ENCODE peak calls at places on chromosomes 6 and 20, in six cellular contexts. D is PC-9, A is fibroblast of pulmonary artery, V is AG10803, B is LNCaP clone FGC, X is DND-41. Y is an unnamed sample.
A peak's percentile ranks its signal among the peaks of the same experiment; 100 is the strongest.

GRCh38 chr6:68313911-68314310 is 321.2 kb upstream of the ADGRB3 start:
- DNase-seq in A (peak; percentile 67), V (no peak), X (no peak), B (no peak), D (no peak), Y (peak; percentile 17)

GRCh38 chr6:116461563-116462507 is 660 bp downstream of the CALHM6 start:
- DNase-seq in B (no peak), A (peak; percentile 58), X (peak; percentile 72), D (peak; percentile 31), V (peak; percentile 53), Y (no peak)

GRCh38 chr6:132780770-132781371 is 17.6 kb downstream of the SLC18B1 start:
- DNase-seq in V (peak; percentile 43), A (peak; percentile 62), D (no peak), B (no peak), X (no peak), Y (no peak)

GRCh38 chr6:124512431-124512830 is 449.8 kb upstream of the RNF217 start:
- DNase-seq in A (no peak), B (no peak), V (no peak), X (no peak), D (no peak), Y (no peak)

GRCh38 chr6:169520104-169520503 is 181.7 kb downstream of the WDR27 start:
- DNase-seq in V (peak; percentile 72), B (peak; percentile 6), A (peak; percentile 72), X (no peak), D (no peak), Y (peak; percentile 27)

GRCh38 chr6:143062551-143062950 is 1.9 kb downstream of the AIG1 start:
- DNase-seq in B (no peak), X (no peak), A (no peak), V (no peak), D (no peak), Y (no peak)

GRCh38 chr6:168923171-168923570 is 330.5 kb downstream of the THBS2 start:
- DNase-seq in X (no peak), B (no peak), V (no peak), A (no peak), D (no peak), Y (no peak)

GRCh38 chr20:3559637-3560036 is 88.8 kb downstream of the ATRN start:
- DNase-seq in V (no peak), D (no peak), X (no peak), B (no peak), A (no peak), Y (no peak)

GRCh38 chr6:23842760-23843159 is 283.3 kb upstream of the NRSN1 start:
- DNase-seq in A (no peak), B (no peak), X (no peak), D (no peak), V (no peak), Y (no peak)

GRCh38 chr6:137692806-137693205 is 174.3 kb upstream of the TNFAIP3 start:
- DNase-seq in B (no peak), D (no peak), A (peak; percentile 45), X (no peak), V (peak; percentile 40), Y (peak; percentile 25)

GRCh38 chr6:52233975-52234823 is 10.1 kb downstream of the IL17F start:
- DNase-seq in B (peak; percentile 35), D (peak; percentile 10), X (peak; percentile 57), V (peak; percentile 59), A (peak; percentile 48), Y (peak; percentile 69)
- H3K4me3 ChIP-seq in B (no peak overlapping the region), D (no peak overlapping the region), X (no peak overlapping the region), V (no peak overlapping the region), A (no peak overlapping the region), Y (no peak overlapping the region)

GRCh38 chr6:30570263-30570662 is 979 bp upstream of the ABCF1 start:
- DNase-seq in B (no peak), X (no peak), V (no peak), A (no peak), D (no peak), Y (no peak)
- H3K4me3 ChIP-seq in B (peak overlapping the region; percentile 84), X (no peak overlapping the region), V (peak overlapping the region; percentile 87), A (peak overlapping the region; percentile 96), D (peak overlapping the region; percentile 80), Y (peak overlapping the region; percentile 96)

GRCh38 chr6:106997392-106998257 is 23.1 kb upstream of the CD24 start:
- DNase-seq in A (peak; percentile 60), B (peak; percentile 18), D (peak; percentile 57), X (peak; percentile 61), V (peak; percentile 64), Y (peak; percentile 8)
- H3K4me3 ChIP-seq in A (no peak overlapping the region), B (no peak overlapping the region), D (no peak overlapping the region), X (no peak overlapping the region), V (no peak overlapping the region), Y (no peak overlapping the region)

DNA sequence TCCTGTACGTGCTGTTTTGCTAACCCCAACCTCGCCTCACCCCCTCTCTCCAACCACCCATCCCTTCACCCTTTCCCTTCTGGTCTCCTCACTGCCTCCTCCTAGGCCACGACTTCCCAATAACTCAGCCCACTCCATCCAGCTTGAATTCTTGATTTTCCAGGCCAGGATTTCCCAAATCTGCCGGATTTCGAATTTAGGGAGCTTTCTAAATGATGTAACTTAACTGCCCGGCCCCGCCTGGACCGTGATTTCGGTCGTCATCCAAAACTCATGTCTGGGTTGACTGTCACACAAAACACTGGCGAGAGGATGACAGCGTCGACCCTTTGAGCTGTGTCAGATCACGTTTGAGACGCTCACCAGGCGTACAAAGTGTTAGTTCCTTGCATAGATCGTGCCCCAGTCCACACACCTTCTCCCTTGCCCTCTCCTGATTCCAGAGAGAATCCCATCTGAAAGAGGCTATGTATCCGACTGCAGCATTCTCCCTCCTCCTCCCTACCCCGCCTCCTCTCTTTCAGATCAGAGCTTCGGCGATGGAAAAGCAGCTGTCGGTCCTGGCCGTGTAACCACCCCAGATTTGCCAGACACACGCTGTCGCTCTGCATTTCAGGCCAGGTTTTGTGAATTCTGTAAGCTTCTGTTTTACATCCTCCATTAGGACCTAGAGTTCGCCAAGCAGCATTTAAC is 168.2 kb downstream of the GPX5 start:
- DNase-seq in X (no peak), D (no peak), A (no peak), V (no peak), B (no peak), Y (no peak)
- H3K4me3 ChIP-seq in X (no peak overlapping the region), D (no peak overlapping the region), A (no peak overlapping the region), V (no peak overlapping the region), B (no peak overlapping the region), Y (peak overlapping the region; percentile 22)

GRCh38 chr20:766906-767305 is 1.4 kb downstream of the SLC52A3 start:
- DNase-seq in D (no peak), A (no peak), B (no peak), V (no peak), X (no peak), Y (no peak)

GRCh38 chr20:764255-764654 is 4.0 kb downstream of the SLC52A3 start:
- DNase-seq in D (no peak), X (no peak), B (no peak), A (no peak), V (no peak), Y (no peak)

GRCh38 chr20:770691-771090 is 2.4 kb upstream of the SLC52A3 start:
- DNase-seq in A (no peak), V (no peak), B (no peak), D (no peak), X (no peak), Y (no peak)

GRCh38 chr20:771741-772464 is 3.6 kb upstream of the SLC52A3 start:
- DNase-seq in D (no peak), B (no peak), A (no peak), V (no peak), X (no peak), Y (no peak)

DNA sequence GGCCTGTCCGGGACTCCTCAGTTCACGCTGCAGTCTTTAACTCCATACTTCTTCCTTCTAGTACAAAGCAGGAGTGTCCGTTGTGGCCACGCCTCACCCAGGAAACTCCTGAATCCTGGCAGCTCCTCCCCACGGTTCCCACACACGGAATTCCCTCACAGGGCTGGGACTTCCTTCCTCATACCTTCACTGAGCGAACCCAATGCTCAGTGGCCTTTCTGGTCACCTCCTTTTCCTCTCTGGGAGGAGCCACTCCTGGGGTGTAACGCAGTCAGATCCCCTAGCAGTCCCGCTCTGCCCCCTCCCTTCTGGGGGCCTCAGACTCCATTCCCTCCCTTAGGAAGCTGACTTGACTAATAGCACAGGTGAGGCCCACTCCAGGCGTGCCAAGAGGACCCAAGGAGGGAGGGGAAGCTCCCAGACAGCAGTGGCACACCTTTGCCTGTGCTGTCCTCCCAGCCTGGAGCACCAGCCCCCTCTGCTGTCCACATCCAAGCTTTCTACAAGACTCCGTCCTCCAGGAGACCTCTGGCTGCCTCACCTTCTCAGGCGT is at the start of gene SLC52A3:
- DNase-seq in A (no peak), D (peak; percentile 94), X (peak; percentile 16), B (peak; percentile 79), V (no peak), Y (no peak)
- H3K4me3 ChIP-seq in A (no peak within 1 kb of the TSS), D (peak within 1 kb of the TSS; percentile 53), X (no peak within 1 kb of the TSS), B (peak within 1 kb of the TSS; percentile 46), V (no peak within 1 kb of the TSS), Y (no peak within 1 kb of the TSS)

GRCh38 chr20:46209930-46210671 is 92.0 kb downstream of the CD40 start:
- DNase-seq in B (no peak), X (no peak), V (no peak), A (no peak), D (no peak), Y (no peak)
- H3K4me3 ChIP-seq in B (no peak overlapping the region), X (no peak overlapping the region), V (no peak overlapping the region), A (no peak overlapping the region), D (no peak overlapping the region), Y (no peak overlapping the region)

GRCh38 chr6:157984165-157984564 is 2.5 kb downstream of the SYNJ2 start:
- DNase-seq in D (no peak), A (no peak), B (no peak), X (no peak), V (no peak), Y (no peak)
- H3K4me3 ChIP-seq in D (peak overlapping the region; percentile 86), A (no peak overlapping the region), B (no peak overlapping the region), X (no peak overlapping the region), V (no peak overlapping the region), Y (peak overlapping the region; percentile 60)

DNA sequence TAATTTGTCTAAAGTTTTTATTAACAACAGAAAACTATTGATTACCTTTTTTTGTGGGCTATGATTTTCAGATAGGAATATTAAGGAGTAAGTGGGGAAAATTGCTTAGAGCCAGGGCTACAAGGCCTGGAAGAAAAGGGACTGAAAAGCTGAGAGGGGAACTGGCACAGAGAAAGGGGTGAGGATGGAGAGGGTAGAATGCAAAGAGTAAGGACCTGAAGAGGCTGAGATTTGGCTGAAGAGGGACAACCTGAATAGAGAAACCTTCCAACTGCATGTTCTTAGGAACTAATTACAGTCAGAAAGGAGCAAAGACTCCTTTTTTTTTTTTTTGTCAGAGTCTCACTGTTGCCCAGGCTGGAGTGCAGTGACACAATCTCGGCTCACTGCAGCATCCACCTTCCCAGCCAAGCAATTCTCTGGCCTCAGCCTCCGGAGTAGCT is 16.7 kb downstream of the BTN2A1 start:
- DNase-seq in V (no peak), X (no peak), A (no peak), D (no peak), B (no peak), Y (no peak)
- H3K4me3 ChIP-seq in V (peak overlapping the region; percentile 66), X (peak overlapping the region; percentile 56), A (peak overlapping the region; percentile 63), D (peak overlapping the region; percentile 62), B (peak overlapping the region; percentile 54), Y (peak overlapping the region; percentile 47)

Y was measured in brain microvascular endothelial cell.